ENCODE peak calls at places on chromosomes 1 and 21, in five cellular contexts. One of them, this sample, is unnamed.
A peak's percentile ranks its signal among the peaks of the same experiment; 100 is the strongest.

GRCh38 chr1:186033744-186034345 is 299.7 kb downstream of the HMCN1 start:
- DNase-seq in HuH-7.5: no peak
- DNase-seq in MV-4-11: no peak
- DNase-seq in activated naive CD4-positive, alpha-beta T cell treated with anti-CD3 and anti-CD28 coated beads, Interleukin-2, amount 10 ng/mL, durations not matched to agents 7 days and 5 days: no peak
- DNase-seq in Kasumi-1: no peak
- DNase-seq in this sample: no peak

GRCh38 chr1:158554352-158554751 is at the start of gene OR6Y1:
- DNase-seq in HuH-7.5: no peak
- DNase-seq in MV-4-11: no peak
- DNase-seq in activated naive CD4-positive, alpha-beta T cell treated with anti-CD3 and anti-CD28 coated beads, Interleukin-2, amount 10 ng/mL, durations not matched to agents 7 days and 5 days: no peak
- DNase-seq in Kasumi-1: no peak
- DNase-seq in this sample: no peak

GRCh38 chr21:33682992-33683627 is 40.8 kb downstream of the ITSN1 start:
- DNase-seq in HuH-7.5: no peak
- DNase-seq in MV-4-11: peak; percentile 9
- DNase-seq in activated naive CD4-positive, alpha-beta T cell treated with anti-CD3 and anti-CD28 coated beads, Interleukin-2, amount 10 ng/mL, durations not matched to agents 7 days and 5 days: no peak
- DNase-seq in Kasumi-1: no peak
- DNase-seq in this sample: peak; percentile 56

GRCh38 chr1:226497991-226498689 is 50.4 kb upstream of the STUM start:
- DNase-seq in HuH-7.5: no peak
- DNase-seq in MV-4-11: no peak
- DNase-seq in activated naive CD4-positive, alpha-beta T cell treated with anti-CD3 and anti-CD28 coated beads, Interleukin-2, amount 10 ng/mL, durations not matched to agents 7 days and 5 days: no peak
- DNase-seq in Kasumi-1: no peak
- DNase-seq in this sample: no peak

GRCh38 chr1:187313115-187313514 is 484.4 kb downstream of the PLA2G4A start:
- DNase-seq in HuH-7.5: peak; percentile 11
- DNase-seq in MV-4-11: no peak
- DNase-seq in activated naive CD4-positive, alpha-beta T cell treated with anti-CD3 and anti-CD28 coated beads, Interleukin-2, amount 10 ng/mL, durations not matched to agents 7 days and 5 days: no peak
- DNase-seq in Kasumi-1: no peak
- DNase-seq in this sample: no peak

GRCh38 chr1:228005511-228006033 is 1.2 kb upstream of the WNT3A start:
- DNase-seq in HuH-7.5: peak; percentile 32
- DNase-seq in MV-4-11: no peak
- DNase-seq in activated naive CD4-positive, alpha-beta T cell treated with anti-CD3 and anti-CD28 coated beads, Interleukin-2, amount 10 ng/mL, durations not matched to agents 7 days and 5 days: no peak
- DNase-seq in Kasumi-1: no peak
- DNase-seq in this sample: no peak

GRCh38 chr1:26083246-26083645 is 15.8 kb upstream of the TRIM63 start:
- DNase-seq in HuH-7.5: no peak
- DNase-seq in MV-4-11: no peak
- DNase-seq in activated naive CD4-positive, alpha-beta T cell treated with anti-CD3 and anti-CD28 coated beads, Interleukin-2, amount 10 ng/mL, durations not matched to agents 7 days and 5 days: no peak
- DNase-seq in Kasumi-1: no peak
- DNase-seq in this sample: no peak

GRCh38 chr21:41615613-41616012 is 107.7 kb upstream of the TMPRSS2 start:
- DNase-seq in HuH-7.5: no peak
- DNase-seq in MV-4-11: no peak
- DNase-seq in activated naive CD4-positive, alpha-beta T cell treated with anti-CD3 and anti-CD28 coated beads, Interleukin-2, amount 10 ng/mL, durations not matched to agents 7 days and 5 days: no peak
- DNase-seq in Kasumi-1: no peak
- DNase-seq in this sample: no peak

GRCh38 chr1:230784163-230784562 is 37.0 kb downstream of the CAPN9 start:
- DNase-seq in HuH-7.5: no peak
- DNase-seq in MV-4-11: no peak
- DNase-seq in activated naive CD4-positive, alpha-beta T cell treated with anti-CD3 and anti-CD28 coated beads, Interleukin-2, amount 10 ng/mL, durations not matched to agents 7 days and 5 days: no peak
- DNase-seq in Kasumi-1: no peak
- DNase-seq in this sample: no peak

GRCh38 chr1:5889901-5890300 is 102.3 kb downstream of the NPHP4 start:
- DNase-seq in HuH-7.5: no peak
- DNase-seq in MV-4-11: no peak
- DNase-seq in activated naive CD4-positive, alpha-beta T cell treated with anti-CD3 and anti-CD28 coated beads, Interleukin-2, amount 10 ng/mL, durations not matched to agents 7 days and 5 days: no peak
- DNase-seq in Kasumi-1: no peak
- DNase-seq in this sample: no peak

GRCh38 chr1:113153116-113153803 is 80.3 kb downstream of the LRIG2 start:
- DNase-seq in HuH-7.5: peak; percentile 19
- DNase-seq in MV-4-11: no peak
- DNase-seq in activated naive CD4-positive, alpha-beta T cell treated with anti-CD3 and anti-CD28 coated beads, Interleukin-2, amount 10 ng/mL, durations not matched to agents 7 days and 5 days: no peak
- DNase-seq in Kasumi-1: no peak
- DNase-seq in this sample: no peak

GRCh38 chr1:118841521-118841920 is 146.6 kb downstream of the TBX15 start:
- DNase-seq in HuH-7.5: no peak
- DNase-seq in MV-4-11: peak; percentile 86
- DNase-seq in activated naive CD4-positive, alpha-beta T cell treated with anti-CD3 and anti-CD28 coated beads, Interleukin-2, amount 10 ng/mL, durations not matched to agents 7 days and 5 days: no peak
- DNase-seq in Kasumi-1: peak; percentile 12
- DNase-seq in this sample: no peak

GRCh38 chr1:47424336-47424982 is 8.4 kb downstream of the FOXE3 start:
- DNase-seq in HuH-7.5: no peak
- DNase-seq in MV-4-11: peak; percentile 13
- DNase-seq in activated naive CD4-positive, alpha-beta T cell treated with anti-CD3 and anti-CD28 coated beads, Interleukin-2, amount 10 ng/mL, durations not matched to agents 7 days and 5 days: no peak
- DNase-seq in Kasumi-1: peak; percentile 42
- DNase-seq in this sample: peak; percentile 61

GRCh38 chr1:52677407-52677806 is 20.7 kb downstream of the COA7 start:
- DNase-seq in HuH-7.5: no peak
- DNase-seq in MV-4-11: peak; percentile 12
- DNase-seq in activated naive CD4-positive, alpha-beta T cell treated with anti-CD3 and anti-CD28 coated beads, Interleukin-2, amount 10 ng/mL, durations not matched to agents 7 days and 5 days: no peak
- DNase-seq in Kasumi-1: no peak
- DNase-seq in this sample: no peak

GRCh38 chr1:30353637-30354036 is 369.7 kb downstream of the MATN1 start:
- DNase-seq in HuH-7.5: no peak
- DNase-seq in MV-4-11: no peak
- DNase-seq in activated naive CD4-positive, alpha-beta T cell treated with anti-CD3 and anti-CD28 coated beads, Interleukin-2, amount 10 ng/mL, durations not matched to agents 7 days and 5 days: no peak
- DNase-seq in Kasumi-1: peak; percentile 0
- DNase-seq in this sample: no peak

GRCh38 chr1:65253800-65254319 is 55.5 kb upstream of the DNAJC6 start:
- DNase-seq in HuH-7.5: no peak
- DNase-seq in MV-4-11: no peak
- DNase-seq in activated naive CD4-positive, alpha-beta T cell treated with anti-CD3 and anti-CD28 coated beads, Interleukin-2, amount 10 ng/mL, durations not matched to agents 7 days and 5 days: no peak
- DNase-seq in Kasumi-1: no peak
- DNase-seq in this sample: no peak

GRCh38 chr1:31931241-31932225 is 6.6 kb downstream of the PTP4A2 start:
- DNase-seq in HuH-7.5: no peak
- DNase-seq in MV-4-11: peak; percentile 38
- DNase-seq in activated naive CD4-positive, alpha-beta T cell treated with anti-CD3 and anti-CD28 coated beads, Interleukin-2, amount 10 ng/mL, durations not matched to agents 7 days and 5 days: no peak
- DNase-seq in Kasumi-1: peak; percentile 65
- DNase-seq in this sample: no peak

GRCh38 chr1:243301059-243301458 is 45.2 kb downstream of the SDCCAG8 start:
- DNase-seq in HuH-7.5: no peak
- DNase-seq in MV-4-11: no peak
- DNase-seq in activated naive CD4-positive, alpha-beta T cell treated with anti-CD3 and anti-CD28 coated beads, Interleukin-2, amount 10 ng/mL, durations not matched to agents 7 days and 5 days: no peak
- DNase-seq in Kasumi-1: no peak
- DNase-seq in this sample: no peak

This sample was measured in Caco-2.